ENCODE peak calls at places on chromosomes 4 and X, in six cellular contexts. Y, J, N, T, O and G are unnamed samples.

GRCh38 chr4:187118731-187119130 is 395.1 kb upstream of the FAT1 start:
- DNase-seq in J (no peak), O (no peak), T (no peak), N (no peak), Y (peak; percentile 0), G (no peak)

GRCh38 chr4:150286656-150287055 is 208.4 kb downstream of the DCLK2 start:
- DNase-seq in J (no peak), O (no peak), N (no peak), T (no peak), Y (no peak), G (no peak)

GRCh38 chr4:155009288-155009687 is 199.1 kb upstream of the NPY2R start:
- DNase-seq in T (peak; percentile 23), J (no peak), N (no peak), O (no peak), Y (no peak), G (no peak)

GRCh38 chr4:24433515-24434192 is 150.7 kb downstream of the DHX15 start:
- DNase-seq in T (no peak), J (no peak), N (no peak), Y (no peak), O (peak; percentile 65), G (no peak)

GRCh38 chr4:99845179-99845578 is 28.6 kb downstream of the DAPP1 start:
- DNase-seq in J (no peak), O (no peak), T (no peak), Y (no peak), N (no peak), G (no peak)

GRCh38 chrX:134717698-134718328 is 59.5 kb upstream of the PLAC1 start:
- DNase-seq in T (no peak), O (no peak), Y (peak; percentile 68), N (no peak), J (no peak), G (no peak)

GRCh38 chr4:40227284-40227683 is 30.5 kb downstream of the RHOH start:
- DNase-seq in J (no peak), O (no peak), N (no peak), Y (no peak), T (no peak), G (no peak)

GRCh38 chr4:136803430-136803829 is 728.9 kb downstream of the PCDH18 start:
- DNase-seq in N (no peak), Y (no peak), O (no peak), J (no peak), T (no peak), G (no peak)

GRCh38 chr4:151409470-151410313 is 716 bp downstream of the FHIP1A start:
- DNase-seq in Y (no peak), T (peak; percentile 23), O (peak; percentile 55), J (no peak), N (peak; percentile 83), G (no peak)

GRCh38 chr4:122914938-122915337 is 7.5 kb downstream of the NUDT6 start:
- DNase-seq in N (no peak), J (no peak), O (no peak), T (no peak), Y (peak; percentile 77), G (no peak)

GRCh38 chr4:8245879-8246833 is 23.4 kb upstream of the HTRA3 start:
- DNase-seq in Y (no peak), T (no peak), N (peak; percentile 79), J (no peak), O (peak; percentile 36), G (no peak)

GRCh38 chr4:94548571-94548970 is 96.8 kb downstream of the PDLIM5 start:
- DNase-seq in T (no peak), O (peak; percentile 56), J (no peak), N (no peak), Y (peak; percentile 82), G (no peak)

GRCh38 chr4:111988514-111988913 is 156.7 kb upstream of the FAM241A start:
- DNase-seq in J (no peak), Y (no peak), T (no peak), N (no peak), O (no peak), G (no peak)

GRCh38 chr4:139609647-139610046 is 53.6 kb upstream of the SETD7 start:
- DNase-seq in O (no peak), N (no peak), T (no peak), Y (peak; percentile 83), J (no peak), G (no peak)

GRCh38 chrX:110450050-110450449 is 91.4 kb downstream of the RTL9 start:
- DNase-seq in Y (peak; percentile 63), N (no peak), T (peak; percentile 88), O (peak; percentile 79), J (peak; percentile 83), G (peak; percentile 85)

GRCh38 chrX:13646154-13646549 is 6.8 kb upstream of the TCEANC start:
- DNase-seq in Y (peak; percentile 65), J (peak; percentile 70), T (peak; percentile 77), O (no peak), N (no peak), G (no peak)

GRCh38 chr4:158259955-158260575 is 49.8 kb downstream of the TMEM144 start:
- DNase-seq in O (no peak), Y (peak; percentile 42), J (no peak), T (no peak), N (no peak), G (no peak)

GRCh38 chr4:107252621-107253020 is 216.5 kb upstream of the DKK2 start:
- DNase-seq in J (no peak), O (no peak), N (no peak), T (no peak), Y (no peak), G (no peak)

GRCh38 chr4:89316931-89317366 is 9.3 kb upstream of the GPRIN3 start:
- DNase-seq in T (no peak), Y (peak; percentile 16), O (no peak), N (no peak), J (no peak), G (no peak)

GRCh38 chrX:133546441-133546840 is 131.2 kb upstream of the GPC4 start:
- DNase-seq in N (no peak), J (no peak), Y (no peak), T (no peak), O (no peak), G (no peak)

GRCh38 chrX:13078739-13079444 is 34.5 kb upstream of the FAM9C start:
- DNase-seq in Y (peak; percentile 81), T (peak; percentile 30), O (peak; percentile 54), N (no peak), J (peak; percentile 34), G (peak; percentile 65)

GRCh38 chr4:35689866-35690265 is 554.4 kb downstream of the ARAP2 start:
- DNase-seq in O (no peak), T (no peak), N (no peak), Y (no peak), J (no peak), G (no peak)

GRCh38 chrX:24838624-24839023 is 144.9 kb downstream of the POLA1 start:
- DNase-seq in N (no peak), J (peak; percentile 48), Y (peak; percentile 50), O (no peak), T (peak; percentile 26), G (no peak)
- TF ChIP-seq CTCF in N (peak; percentile 49), J (peak; percentile 50), Y (peak; percentile 57), O (peak; percentile 56), T (peak; percentile 45), G (peak; percentile 60)

GRCh38 chrX:49231333-49232000 is 1.7 kb downstream of the CACNA1F start:
- DNase-seq in Y (no peak), J (no peak), O (no peak), T (no peak), N (no peak), G (no peak)

GRCh38 chrX:49233176-49233575 is at the start of gene CACNA1F:
- DNase-seq in J (no peak), Y (no peak), N (no peak), O (no peak), T (no peak), G (no peak)

GRCh38 chrX:49228185-49228584 is 5.0 kb downstream of the CACNA1F start:
- DNase-seq in O (no peak), J (no peak), N (no peak), T (no peak), Y (no peak), G (no peak)

GRCh38 chrX:49232525-49232924 is 615 bp downstream of the CACNA1F start:
- DNase-seq in Y (no peak), J (no peak), N (no peak), T (no peak), O (no peak), G (no peak)

DNA sequence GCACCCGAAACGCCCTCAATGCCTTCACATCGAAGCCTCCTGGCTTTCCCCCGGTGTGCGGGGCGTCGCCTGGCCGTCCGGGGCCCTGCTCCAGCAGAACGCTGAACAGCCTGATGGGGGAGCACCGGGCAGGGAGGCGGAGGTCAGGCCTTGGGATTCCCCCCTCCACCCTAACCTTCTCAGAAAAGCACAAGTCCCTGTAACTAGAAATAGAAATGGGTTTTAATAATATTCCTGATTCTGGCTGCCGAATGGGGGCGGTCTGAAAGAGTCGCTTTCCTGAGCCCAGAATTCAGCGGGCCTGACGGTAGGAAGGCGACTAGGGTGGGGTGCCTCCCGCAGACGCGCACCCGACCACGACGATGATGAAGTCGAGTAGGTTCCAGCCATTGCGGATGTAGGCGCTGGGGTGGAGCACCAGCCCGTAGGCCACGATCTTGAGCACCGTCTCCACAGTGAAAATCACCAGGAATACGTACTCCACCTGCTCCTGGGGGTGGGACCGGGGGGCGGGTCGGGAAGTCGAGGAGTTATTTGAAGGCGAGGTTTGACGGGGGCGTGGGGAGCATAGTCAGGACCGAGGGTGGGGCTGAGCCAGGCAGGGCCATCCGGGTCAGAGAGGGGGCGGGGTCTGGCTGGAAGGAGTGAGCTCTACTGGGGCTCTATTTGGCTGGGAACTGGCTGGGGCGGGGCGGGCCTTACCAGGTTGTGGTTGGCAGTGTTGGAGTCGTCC is 2.5 kb downstream of the CACNA1F start:
- DNase-seq in T (peak; percentile 43), Y (no peak), O (peak; percentile 72), N (peak; percentile 93), J (peak; percentile 21), G (peak; percentile 66)
- H3K4me3 ChIP-seq in T (peak overlapping the region; percentile 34), Y (no peak overlapping the region), O (peak overlapping the region; percentile 44), N (peak overlapping the region; percentile 9), J (peak overlapping the region; percentile 20), G (peak overlapping the region; percentile 19)

DNA sequence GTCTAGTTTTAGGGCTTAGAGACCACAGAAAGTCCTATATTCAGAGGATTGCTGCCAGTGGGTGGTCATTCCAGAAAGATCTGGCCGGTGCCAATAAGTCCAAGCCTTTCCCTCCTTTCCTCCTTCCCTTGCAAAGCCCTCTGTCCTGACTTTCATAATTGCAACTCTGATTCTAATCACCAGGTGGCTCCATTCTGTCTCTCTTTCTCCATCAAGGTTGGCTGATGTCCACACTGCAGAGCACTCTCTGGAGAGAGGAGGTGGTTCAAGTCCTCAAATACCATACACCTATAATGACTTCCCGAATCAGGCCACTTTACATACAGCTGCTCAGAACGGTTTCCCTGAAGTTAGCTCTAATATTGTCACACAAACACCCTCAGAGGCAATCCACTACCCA is 22.4 kb upstream of the ARMCX4 start:
- DNase-seq in Y (peak; percentile 24), J (no peak), T (no peak), N (no peak), O (no peak), G (no peak)
- TF ChIP-seq CTCF in Y (peak; percentile 43), J (no peak), T (peak; percentile 6), N (no peak), O (peak; percentile 23), G (no peak)

DNA sequence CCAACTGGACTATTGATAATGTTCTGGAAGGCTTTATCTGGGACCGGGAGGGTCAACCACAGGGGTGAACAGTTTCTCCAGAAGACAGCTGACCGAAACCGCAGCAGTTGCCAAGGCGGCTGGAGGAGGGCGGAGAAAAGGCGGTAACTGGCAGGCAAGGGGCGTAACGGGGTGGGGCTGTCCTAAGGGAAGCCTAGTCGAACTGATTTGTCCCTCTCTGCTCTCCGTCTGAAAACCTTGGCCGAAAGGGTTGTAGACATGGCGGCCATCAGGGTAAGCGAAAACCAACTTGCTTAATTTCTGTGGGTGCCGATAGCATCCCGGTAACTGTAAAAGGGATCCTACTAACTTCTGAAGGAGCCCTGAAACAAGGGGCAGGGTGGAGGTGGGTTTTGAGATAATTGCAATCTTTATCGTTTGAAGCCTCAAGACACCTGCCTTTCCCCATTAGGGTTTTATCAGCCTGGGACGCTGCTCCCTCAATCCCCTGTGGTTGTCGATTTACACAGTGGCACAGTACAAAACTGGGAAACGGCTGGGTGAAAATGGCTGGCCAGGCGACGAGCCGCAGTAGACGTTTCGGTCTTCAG is at the start of gene APOOL:
- DNase-seq in Y (peak; percentile 88), J (peak; percentile 78), T (peak; percentile 93), O (peak; percentile 93), N (peak; percentile 85), G (peak; percentile 84)
- H3K4me3 ChIP-seq in Y (peak within 1 kb of the TSS; percentile 62), J (peak within 1 kb of the TSS; percentile 51), T (peak within 1 kb of the TSS; percentile 74), O (peak within 1 kb of the TSS; percentile 78), N (peak within 1 kb of the TSS; percentile 46), G (peak within 1 kb of the TSS; percentile 61)